ENCODE peak calls at places on chromosomes 5 and 9, in seven cellular contexts. One of them, this sample, is unnamed.

GRCh38 chr5:80408976-80409926 is 1.4 kb downstream of the ZFYVE16 start:
- DNase-seq in GM19239: no peak
- DNase-seq in frontal cortex: no peak
- DNase-seq in midbrain: peak
- DNase-seq in anterior cingulate cortex: peak
- DNase-seq in stimulated activated CD4-positive, alpha-beta T cell treated with anti-CD3 and anti-CD28 coated beads, Interleukin-12 subunit alpha, Interleukin-12 subunit beta, amount 100 ng/mL, for 24 hours: no peak
- DNase-seq in dorsolateral prefrontal cortex: no peak
- DNase-seq in this sample: no peak

GRCh38 chr5:122907238-122907637 is 61.8 kb downstream of the SNX24 start:
- DNase-seq in GM19239: no peak
- DNase-seq in stimulated activated CD4-positive, alpha-beta T cell treated with anti-CD3 and anti-CD28 coated beads, Interleukin-12 subunit alpha, Interleukin-12 subunit beta, amount 100 ng/mL, for 24 hours: no peak
- DNase-seq in midbrain: no peak
- DNase-seq in anterior cingulate cortex: no peak
- DNase-seq in dorsolateral prefrontal cortex: no peak
- DNase-seq in frontal cortex: no peak
- DNase-seq in this sample: no peak

GRCh38 chr9:133694686-133695085 is 43.5 kb downstream of the SARDH start:
- DNase-seq in GM19239: no peak
- DNase-seq in anterior cingulate cortex: no peak
- DNase-seq in midbrain: no peak
- DNase-seq in dorsolateral prefrontal cortex: no peak
- DNase-seq in stimulated activated CD4-positive, alpha-beta T cell treated with anti-CD3 and anti-CD28 coated beads, Interleukin-12 subunit alpha, Interleukin-12 subunit beta, amount 100 ng/mL, for 24 hours: no peak
- DNase-seq in frontal cortex: no peak
- DNase-seq in this sample: no peak

GRCh38 chr5:134079748-134080581 is 34.5 kb upstream of the TCF7 start:
- DNase-seq in dorsolateral prefrontal cortex: peak
- DNase-seq in midbrain: no peak
- DNase-seq in stimulated activated CD4-positive, alpha-beta T cell treated with anti-CD3 and anti-CD28 coated beads, Interleukin-12 subunit alpha, Interleukin-12 subunit beta, amount 100 ng/mL, for 24 hours: peak
- DNase-seq in frontal cortex: no peak
- DNase-seq in GM19239: no peak
- DNase-seq in anterior cingulate cortex: no peak
- DNase-seq in this sample: no peak

GRCh38 chr9:132192728-132193127 is 30.9 kb downstream of the NTNG2 start:
- DNase-seq in GM19239: no peak
- DNase-seq in stimulated activated CD4-positive, alpha-beta T cell treated with anti-CD3 and anti-CD28 coated beads, Interleukin-12 subunit alpha, Interleukin-12 subunit beta, amount 100 ng/mL, for 24 hours: no peak
- DNase-seq in dorsolateral prefrontal cortex: peak
- DNase-seq in anterior cingulate cortex: peak
- DNase-seq in midbrain: peak
- DNase-seq in frontal cortex: no peak
- DNase-seq in this sample: no peak

GRCh38 chr9:137045294-137046093 is 483 bp downstream of the NPDC1 start:
- DNase-seq in anterior cingulate cortex: no peak
- DNase-seq in GM19239: no peak
- DNase-seq in frontal cortex: no peak
- DNase-seq in stimulated activated CD4-positive, alpha-beta T cell treated with anti-CD3 and anti-CD28 coated beads, Interleukin-12 subunit alpha, Interleukin-12 subunit beta, amount 100 ng/mL, for 24 hours: no peak
- DNase-seq in midbrain: no peak
- DNase-seq in dorsolateral prefrontal cortex: no peak
- DNase-seq in this sample: no peak

GRCh38 chr9:18438300-18438925 is 35.5 kb upstream of the ADAMTSL1 start:
- DNase-seq in GM19239: no peak
- DNase-seq in dorsolateral prefrontal cortex: peak
- DNase-seq in frontal cortex: peak
- DNase-seq in anterior cingulate cortex: peak
- DNase-seq in midbrain: peak
- DNase-seq in stimulated activated CD4-positive, alpha-beta T cell treated with anti-CD3 and anti-CD28 coated beads, Interleukin-12 subunit alpha, Interleukin-12 subunit beta, amount 100 ng/mL, for 24 hours: no peak
- DNase-seq in this sample: peak

GRCh38 chr5:54257366-54258118 is 52.8 kb downstream of the ARL15 start:
- DNase-seq in dorsolateral prefrontal cortex: no peak
- DNase-seq in stimulated activated CD4-positive, alpha-beta T cell treated with anti-CD3 and anti-CD28 coated beads, Interleukin-12 subunit alpha, Interleukin-12 subunit beta, amount 100 ng/mL, for 24 hours: no peak
- DNase-seq in GM19239: no peak
- DNase-seq in anterior cingulate cortex: no peak
- DNase-seq in frontal cortex: no peak
- DNase-seq in midbrain: no peak
- DNase-seq in this sample: no peak

GRCh38 chr5:57368010-57368409 is 114.6 kb downstream of the ACTBL2 start:
- DNase-seq in GM19239: no peak
- DNase-seq in frontal cortex: no peak
- DNase-seq in midbrain: no peak
- DNase-seq in dorsolateral prefrontal cortex: no peak
- DNase-seq in stimulated activated CD4-positive, alpha-beta T cell treated with anti-CD3 and anti-CD28 coated beads, Interleukin-12 subunit alpha, Interleukin-12 subunit beta, amount 100 ng/mL, for 24 hours: no peak
- DNase-seq in anterior cingulate cortex: no peak
- DNase-seq in this sample: no peak

GRCh38 chr5:68562308-68562707 is 346.8 kb downstream of the PIK3R1 start:
- DNase-seq in dorsolateral prefrontal cortex: peak
- DNase-seq in midbrain: peak
- DNase-seq in stimulated activated CD4-positive, alpha-beta T cell treated with anti-CD3 and anti-CD28 coated beads, Interleukin-12 subunit alpha, Interleukin-12 subunit beta, amount 100 ng/mL, for 24 hours: no peak
- DNase-seq in frontal cortex: peak
- DNase-seq in anterior cingulate cortex: peak
- DNase-seq in GM19239: no peak
- DNase-seq in this sample: no peak

GRCh38 chr9:130707225-130707976 is 13.8 kb downstream of the EXOSC2 start:
- DNase-seq in stimulated activated CD4-positive, alpha-beta T cell treated with anti-CD3 and anti-CD28 coated beads, Interleukin-12 subunit alpha, Interleukin-12 subunit beta, amount 100 ng/mL, for 24 hours: peak
- DNase-seq in anterior cingulate cortex: peak
- DNase-seq in GM19239: no peak
- DNase-seq in dorsolateral prefrontal cortex: no peak
- DNase-seq in frontal cortex: peak
- DNase-seq in midbrain: peak
- DNase-seq in this sample: peak

GRCh38 chr9:22210262-22210661 is 201.2 kb upstream of the CDKN2B start:
- DNase-seq in anterior cingulate cortex: no peak
- DNase-seq in GM19239: no peak
- DNase-seq in midbrain: no peak
- DNase-seq in stimulated activated CD4-positive, alpha-beta T cell treated with anti-CD3 and anti-CD28 coated beads, Interleukin-12 subunit alpha, Interleukin-12 subunit beta, amount 100 ng/mL, for 24 hours: no peak
- DNase-seq in dorsolateral prefrontal cortex: no peak
- DNase-seq in frontal cortex: no peak
- DNase-seq in this sample: no peak

GRCh38 chr5:1789838-1790462 is 9.7 kb downstream of the MRPL36 start:
- DNase-seq in dorsolateral prefrontal cortex: no peak
- DNase-seq in GM19239: no peak
- DNase-seq in stimulated activated CD4-positive, alpha-beta T cell treated with anti-CD3 and anti-CD28 coated beads, Interleukin-12 subunit alpha, Interleukin-12 subunit beta, amount 100 ng/mL, for 24 hours: no peak
- DNase-seq in anterior cingulate cortex: no peak
- DNase-seq in frontal cortex: no peak
- DNase-seq in midbrain: no peak
- DNase-seq in this sample: no peak

GRCh38 chr5:136656811-136657210 is 291.5 kb upstream of the TRPC7 start:
- DNase-seq in frontal cortex: no peak
- DNase-seq in GM19239: no peak
- DNase-seq in midbrain: no peak
- DNase-seq in anterior cingulate cortex: no peak
- DNase-seq in dorsolateral prefrontal cortex: no peak
- DNase-seq in stimulated activated CD4-positive, alpha-beta T cell treated with anti-CD3 and anti-CD28 coated beads, Interleukin-12 subunit alpha, Interleukin-12 subunit beta, amount 100 ng/mL, for 24 hours: no peak
- DNase-seq in this sample: no peak

GRCh38 chr5:125410501-125411162 is 664.2 kb upstream of the ZNF608 start:
- DNase-seq in dorsolateral prefrontal cortex: no peak
- DNase-seq in anterior cingulate cortex: no peak
- DNase-seq in midbrain: peak
- DNase-seq in GM19239: no peak
- DNase-seq in stimulated activated CD4-positive, alpha-beta T cell treated with anti-CD3 and anti-CD28 coated beads, Interleukin-12 subunit alpha, Interleukin-12 subunit beta, amount 100 ng/mL, for 24 hours: no peak
- DNase-seq in frontal cortex: no peak
- DNase-seq in this sample: no peak

GRCh38 chr9:124309665-124310064 is 51.9 kb downstream of the NEK6 start:
- DNase-seq in stimulated activated CD4-positive, alpha-beta T cell treated with anti-CD3 and anti-CD28 coated beads, Interleukin-12 subunit alpha, Interleukin-12 subunit beta, amount 100 ng/mL, for 24 hours: no peak
- DNase-seq in anterior cingulate cortex: no peak
- DNase-seq in frontal cortex: no peak
- DNase-seq in GM19239: no peak
- DNase-seq in dorsolateral prefrontal cortex: no peak
- DNase-seq in midbrain: no peak
- DNase-seq in this sample: no peak

GRCh38 chr5:158140120-158140778 is 281.3 kb upstream of the CLINT1 start:
- DNase-seq in stimulated activated CD4-positive, alpha-beta T cell treated with anti-CD3 and anti-CD28 coated beads, Interleukin-12 subunit alpha, Interleukin-12 subunit beta, amount 100 ng/mL, for 24 hours: no peak
- DNase-seq in midbrain: no peak
- DNase-seq in frontal cortex: no peak
- DNase-seq in anterior cingulate cortex: no peak
- DNase-seq in dorsolateral prefrontal cortex: no peak
- DNase-seq in GM19239: no peak
- DNase-seq in this sample: no peak

GRCh38 chr5:53482717-53483638 is 2.5 kb downstream of the FST start:
- DNase-seq in frontal cortex: peak
- DNase-seq in GM19239: no peak
- DNase-seq in stimulated activated CD4-positive, alpha-beta T cell treated with anti-CD3 and anti-CD28 coated beads, Interleukin-12 subunit alpha, Interleukin-12 subunit beta, amount 100 ng/mL, for 24 hours: no peak
- DNase-seq in anterior cingulate cortex: no peak
- DNase-seq in midbrain: no peak
- DNase-seq in dorsolateral prefrontal cortex: no peak
- DNase-seq in this sample: peak

GRCh38 chr5:5793560-5793959 is 371.1 kb downstream of the ICE1 start:
- DNase-seq in stimulated activated CD4-positive, alpha-beta T cell treated with anti-CD3 and anti-CD28 coated beads, Interleukin-12 subunit alpha, Interleukin-12 subunit beta, amount 100 ng/mL, for 24 hours: no peak
- DNase-seq in frontal cortex: no peak
- DNase-seq in GM19239: peak
- DNase-seq in midbrain: no peak
- DNase-seq in dorsolateral prefrontal cortex: no peak
- DNase-seq in anterior cingulate cortex: no peak
- DNase-seq in this sample: no peak

GRCh38 chr9:126565336-126566128 is 48.2 kb upstream of the LMX1B start:
- DNase-seq in dorsolateral prefrontal cortex: no peak
- DNase-seq in frontal cortex: no peak
- DNase-seq in GM19239: no peak
- DNase-seq in stimulated activated CD4-positive, alpha-beta T cell treated with anti-CD3 and anti-CD28 coated beads, Interleukin-12 subunit alpha, Interleukin-12 subunit beta, amount 100 ng/mL, for 24 hours: no peak
- DNase-seq in midbrain: no peak
- DNase-seq in anterior cingulate cortex: no peak
- DNase-seq in this sample: no peak

GRCh38 chr9:83296123-83296522 is 233.2 kb upstream of the RASEF start:
- DNase-seq in stimulated activated CD4-positive, alpha-beta T cell treated with anti-CD3 and anti-CD28 coated beads, Interleukin-12 subunit alpha, Interleukin-12 subunit beta, amount 100 ng/mL, for 24 hours: no peak
- DNase-seq in midbrain: no peak
- DNase-seq in anterior cingulate cortex: no peak
- DNase-seq in frontal cortex: no peak
- DNase-seq in GM19239: no peak
- DNase-seq in dorsolateral prefrontal cortex: no peak
- DNase-seq in this sample: no peak

GRCh38 chr5:83428126-83428525 is 43.4 kb upstream of the VCAN start:
- DNase-seq in frontal cortex: no peak
- DNase-seq in anterior cingulate cortex: no peak
- DNase-seq in stimulated activated CD4-positive, alpha-beta T cell treated with anti-CD3 and anti-CD28 coated beads, Interleukin-12 subunit alpha, Interleukin-12 subunit beta, amount 100 ng/mL, for 24 hours: no peak
- DNase-seq in midbrain: no peak
- DNase-seq in GM19239: no peak
- DNase-seq in dorsolateral prefrontal cortex: no peak
- DNase-seq in this sample: no peak

GRCh38 chr5:78280261-78280660 is 14.2 kb downstream of the AP3B1 start:
- DNase-seq in dorsolateral prefrontal cortex: peak
- DNase-seq in stimulated activated CD4-positive, alpha-beta T cell treated with anti-CD3 and anti-CD28 coated beads, Interleukin-12 subunit alpha, Interleukin-12 subunit beta, amount 100 ng/mL, for 24 hours: no peak
- DNase-seq in anterior cingulate cortex: no peak
- DNase-seq in midbrain: peak
- DNase-seq in GM19239: no peak
- DNase-seq in frontal cortex: peak
- DNase-seq in this sample: no peak